ENCODE peak calls at places on chromosomes 3 and 15, in four cellular contexts. One of them, this sample, is unnamed.

GRCh38 chr3:56702487-56703315 is 19.6 kb upstream of the TASOR start:
- DNase-seq in T-helper 9 cell: peak; percentile 21
- DNase-seq in mammary epithelial cell: peak; percentile 52
- DNase-seq in cardiac fibroblast: peak; percentile 87
- DNase-seq in this sample: no peak

GRCh38 chr15:45628136-45628535 is 6.7 kb upstream of the SQOR start:
- DNase-seq in T-helper 9 cell: no peak
- DNase-seq in mammary epithelial cell: no peak
- DNase-seq in cardiac fibroblast: no peak
- DNase-seq in this sample: no peak

GRCh38 chr15:88385078-88385700 is 82.0 kb downstream of the MRPL46 start:
- DNase-seq in T-helper 9 cell: no peak
- DNase-seq in mammary epithelial cell: peak; percentile 84
- DNase-seq in cardiac fibroblast: no peak
- DNase-seq in this sample: no peak

GRCh38 chr3:117063910-117064309 is 354.3 kb downstream of the TUSC7 start:
- DNase-seq in T-helper 9 cell: no peak
- DNase-seq in mammary epithelial cell: no peak
- DNase-seq in cardiac fibroblast: peak; percentile 6
- DNase-seq in this sample: no peak

GRCh38 chr3:50325497-50326181 is 2.4 kb downstream of the TUSC2 start:
- DNase-seq in T-helper 9 cell: no peak
- DNase-seq in mammary epithelial cell: no peak
- DNase-seq in cardiac fibroblast: no peak
- DNase-seq in this sample: no peak

GRCh38 chr3:9932843-9933560 is 632 bp upstream of the CRELD1 start:
- DNase-seq in T-helper 9 cell: peak; percentile 82
- DNase-seq in mammary epithelial cell: peak; percentile 64
- DNase-seq in cardiac fibroblast: peak; percentile 90
- DNase-seq in this sample: peak; percentile 93

GRCh38 chr15:66287461-66288055 is 5.8 kb upstream of the DIS3L start:
- DNase-seq in T-helper 9 cell: no peak
- DNase-seq in mammary epithelial cell: peak; percentile 14
- DNase-seq in cardiac fibroblast: peak; percentile 48
- DNase-seq in this sample: no peak

GRCh38 chr15:61137139-61137792 is 91.8 kb downstream of the RORA start:
- DNase-seq in T-helper 9 cell: no peak
- DNase-seq in mammary epithelial cell: no peak
- DNase-seq in cardiac fibroblast: no peak
- DNase-seq in this sample: no peak

GRCh38 chr15:101017935-101018849 is 99.0 kb downstream of the LRRK1 start:
- DNase-seq in T-helper 9 cell: no peak
- DNase-seq in mammary epithelial cell: no peak
- DNase-seq in cardiac fibroblast: peak; percentile 86
- DNase-seq in this sample: peak; percentile 41

GRCh38 chr3:133460809-133461208 is 61.0 kb downstream of the BFSP2 start:
- DNase-seq in T-helper 9 cell: no peak
- DNase-seq in mammary epithelial cell: peak; percentile 21
- DNase-seq in cardiac fibroblast: no peak
- DNase-seq in this sample: no peak

GRCh38 chr15:41482070-41482469 is 11.6 kb upstream of the ITPKA start:
- DNase-seq in T-helper 9 cell: no peak
- DNase-seq in mammary epithelial cell: no peak
- DNase-seq in cardiac fibroblast: no peak
- DNase-seq in this sample: no peak

GRCh38 chr15:68586274-68586961 is 7.6 kb downstream of the CORO2B start:
- DNase-seq in T-helper 9 cell: no peak
- DNase-seq in mammary epithelial cell: peak; percentile 87
- DNase-seq in cardiac fibroblast: no peak
- DNase-seq in this sample: no peak

GRCh38 chr3:14492948-14493881 is 46.9 kb downstream of the GRIP2 start:
- DNase-seq in T-helper 9 cell: no peak
- DNase-seq in mammary epithelial cell: no peak
- DNase-seq in cardiac fibroblast: no peak
- DNase-seq in this sample: no peak

GRCh38 chr3:20064796-20065564 is 24.7 kb downstream of the KAT2B start:
- DNase-seq in T-helper 9 cell: no peak
- DNase-seq in mammary epithelial cell: peak; percentile 45
- DNase-seq in cardiac fibroblast: no peak
- DNase-seq in this sample: no peak

GRCh38 chr3:53680026-53680425 is 166.2 kb downstream of the CHDH start:
- DNase-seq in T-helper 9 cell: no peak
- DNase-seq in mammary epithelial cell: no peak
- DNase-seq in cardiac fibroblast: peak; percentile 26
- DNase-seq in this sample: no peak

GRCh38 chr3:192444096-192444790 is 283.1 kb downstream of the FGF12 start:
- DNase-seq in T-helper 9 cell: peak; percentile 34
- DNase-seq in mammary epithelial cell: peak; percentile 33
- DNase-seq in cardiac fibroblast: peak; percentile 71
- DNase-seq in this sample: no peak

This sample was measured in coronary artery.